ENCODE peak calls at places on chromosome 13, in five cellular contexts. O is hepatocyte, J is endothelial cell of umbilical vein, H is HepG2, K is neural progenitor cell. Y is an unnamed sample.

GRCh38 chr13:60431108-60431700 is 34.2 kb downstream of the TDRD3 start:
- DNase-seq in K (peak), J (peak), H (peak), O (peak), Y (peak)

GRCh38 chr13:42930136-42930535 is 61.9 kb downstream of the EPSTI1 start:
- DNase-seq in H (peak), J (no peak), O (no peak), K (no peak), Y (no peak)

GRCh38 chr13:87999141-87999765 is 328.1 kb downstream of the SLITRK5 start:
- DNase-seq in O (no peak), K (no peak), J (no peak), H (no peak), Y (no peak)

GRCh38 chr13:51928231-51928630 is 66.5 kb downstream of the CCDC70 start:
- DNase-seq in O (no peak), J (no peak), H (no peak), K (no peak), Y (no peak)

GRCh38 chr13:79477968-79478367 is 3.0 kb upstream of the NDFIP2 start:
- DNase-seq in O (no peak), K (peak), J (no peak), H (no peak), Y (no peak)

GRCh38 chr13:43141685-43142084 is 118.3 kb downstream of the DNAJC15 start:
- DNase-seq in K (no peak), J (no peak), H (no peak), O (no peak), Y (no peak)

GRCh38 chr13:114130708-114131580 is 1.5 kb downstream of the RASA3 start:
- DNase-seq in O (peak), J (peak), K (peak), H (no peak), Y (no peak)

GRCh38 chr13:113802761-113803160 is 43.7 kb downstream of the TMEM255B start:
- DNase-seq in J (no peak), H (no peak), O (no peak), K (no peak), Y (no peak)

GRCh38 chr13:102846261-102847015 is 606 bp downstream of the ERCC5 start:
- DNase-seq in O (peak), J (peak), H (peak), K (peak), Y (peak)

GRCh38 chr13:113204378-113204734 is 4.1 kb downstream of the PCID2 start:
- DNase-seq in H (no peak), O (no peak), J (no peak), K (no peak), Y (no peak)

GRCh38 chr13:79051472-79051871 is 354.6 kb downstream of the RBM26 start:
- DNase-seq in O (no peak), H (no peak), J (no peak), K (no peak), Y (no peak)

GRCh38 chr13:113933901-113934300 is 40.0 kb downstream of the C13orf46 start:
- DNase-seq in H (no peak), J (no peak), O (no peak), K (no peak), Y (no peak)

GRCh38 chr13:24022568-24022967 is 125.3 kb upstream of the C1QTNF9B start:
- DNase-seq in H (no peak), K (no peak), O (no peak), J (no peak), Y (no peak)

GRCh38 chr13:24038405-24038804 is 122.1 kb upstream of the SPATA13 start:
- DNase-seq in J (peak), K (no peak), H (no peak), O (no peak), Y (no peak)

DNA sequence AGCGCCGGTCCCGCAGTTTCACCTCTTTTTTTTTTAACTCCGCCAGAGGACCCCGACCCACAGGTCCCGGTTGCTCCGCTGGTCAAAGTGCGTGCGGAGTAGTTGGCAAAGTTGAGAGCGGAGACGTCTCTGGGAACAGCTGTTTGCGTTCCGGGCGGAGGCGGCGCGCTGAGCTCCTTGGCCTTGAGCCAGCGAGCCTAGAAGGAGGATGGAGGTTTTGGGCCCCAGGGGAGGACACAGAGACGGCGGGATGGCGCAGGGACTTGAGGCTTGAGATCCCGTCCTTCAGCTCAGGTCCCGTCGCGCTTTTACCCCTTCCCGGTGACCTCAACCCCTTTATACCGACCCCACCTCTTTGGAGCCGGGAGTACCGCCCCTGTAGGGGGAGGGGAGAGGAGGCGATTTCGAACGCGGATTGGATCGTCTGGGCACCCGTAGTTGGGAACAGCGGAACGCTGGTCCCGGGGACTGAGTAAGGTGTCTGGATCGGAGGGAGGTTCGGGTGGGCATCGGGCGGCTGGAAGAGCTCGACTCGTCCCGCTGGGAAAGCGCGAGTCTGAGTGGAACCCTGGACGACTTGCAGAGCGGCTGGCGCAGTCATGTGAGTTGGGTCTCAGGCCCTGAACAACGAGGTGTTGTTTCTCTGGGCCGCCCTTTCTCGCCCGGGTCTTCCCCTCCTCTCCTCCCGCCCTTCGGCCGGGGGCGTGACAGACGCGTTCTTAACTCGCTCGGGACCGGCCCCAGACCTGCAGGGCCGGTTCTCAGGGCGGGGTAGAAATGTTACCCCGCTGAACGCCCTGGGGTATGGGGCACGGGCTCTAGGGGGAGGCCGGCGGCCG is at the start of gene WBP4:
- DNase-seq in J (peak), K (peak), H (peak), O (peak), Y (peak)
- TF ChIP-seq CTCF in J (no peak), K (no peak), H (no peak), O (peak), Y (no peak)

GRCh38 chr13:50153401-50153800 is 138.2 kb downstream of the KCNRG start:
- DNase-seq in K (no peak), O (no peak), J (no peak), H (no peak), Y (peak)
- H2AFZ ChIP-seq in K (no peak), O (no peak), J (no peak), H (no peak), Y (peak)

GRCh38 chr13:91346848-91347211 is 657 bp upstream of the MIR17HG start:
- DNase-seq in O (peak), H (no peak), K (peak), J (peak), Y (peak)

GRCh38 chr13:91349992-91350911 is 2.8 kb downstream of the MIR17HG start:
- DNase-seq in K (no peak), J (no peak), H (no peak), O (no peak), Y (peak)

GRCh38 chr13:91347212-91347995 is at the start of gene MIR17HG:
- DNase-seq in H (peak), J (peak), O (peak), K (peak), Y (peak)

GRCh38 chr13:91348906-91349435 is 1.5 kb downstream of the MIR17HG start:
- DNase-seq in J (peak), O (peak), K (peak), H (peak), Y (peak)

DNA sequence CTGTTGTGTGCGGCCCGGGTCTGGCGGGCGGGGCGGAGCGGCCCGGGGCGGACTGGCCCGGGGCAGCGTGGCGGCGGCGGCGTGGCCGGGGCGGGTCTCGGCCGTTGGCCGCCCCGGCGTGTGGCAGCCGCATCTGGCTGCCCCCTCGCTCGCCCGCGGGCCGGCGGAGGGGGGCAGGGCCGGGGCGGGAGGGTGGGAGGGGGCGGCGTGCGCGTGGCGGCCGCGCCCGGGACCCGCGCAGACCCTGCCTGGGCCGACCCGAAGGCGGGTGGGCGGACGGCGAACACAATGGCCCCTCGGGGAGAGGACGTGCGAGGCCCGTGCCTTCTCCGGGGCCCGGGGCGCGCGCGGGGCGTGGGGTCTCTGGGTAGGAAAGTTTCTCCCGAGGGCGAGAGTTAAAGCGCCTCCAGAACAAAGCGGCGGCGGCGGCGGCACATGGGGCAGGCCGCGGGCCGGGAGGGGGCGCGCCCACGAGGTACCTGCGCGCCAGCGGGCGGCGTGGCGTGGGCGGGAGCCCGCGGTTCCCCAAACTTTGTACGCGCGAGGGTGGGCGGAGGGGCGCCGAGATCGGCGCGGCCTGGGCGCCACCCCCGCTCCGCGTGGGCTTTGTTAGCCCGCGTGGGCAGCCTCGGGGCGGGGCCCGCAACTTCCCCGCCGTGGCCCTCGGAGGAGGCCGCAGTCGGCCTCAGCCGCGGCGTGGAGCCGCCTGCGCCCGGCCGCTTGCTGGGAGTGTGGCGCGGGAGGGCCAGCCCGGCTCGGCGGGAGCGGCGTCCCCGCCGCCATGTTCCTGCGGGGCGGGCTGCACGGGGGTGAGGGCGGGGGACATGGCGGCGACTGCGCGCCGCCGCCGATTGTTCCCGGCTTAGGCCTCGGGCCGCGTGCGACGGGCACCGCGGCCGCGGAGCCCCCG is 764 bp downstream of the MIR17HG start:
- DNase-seq in O (peak), H (no peak), K (peak), J (peak), Y (peak)
- TF ChIP-seq CTCF in O (peak), H (no peak), K (peak), J (no peak), Y (no peak)

GRCh38 chr13:44667950-44668349 is 91.8 kb upstream of the TSC22D1 start:
- DNase-seq in O (no peak), H (no peak), K (peak), J (peak), Y (no peak)

GRCh38 chr13:44668707-44669106 is 92.6 kb upstream of the TSC22D1 start:
- DNase-seq in J (peak), K (no peak), O (no peak), H (no peak), Y (no peak)

GRCh38 chr13:44664308-44664707 is 88.2 kb upstream of the TSC22D1 start:
- DNase-seq in J (no peak), O (no peak), H (no peak), K (peak), Y (no peak)

DNA sequence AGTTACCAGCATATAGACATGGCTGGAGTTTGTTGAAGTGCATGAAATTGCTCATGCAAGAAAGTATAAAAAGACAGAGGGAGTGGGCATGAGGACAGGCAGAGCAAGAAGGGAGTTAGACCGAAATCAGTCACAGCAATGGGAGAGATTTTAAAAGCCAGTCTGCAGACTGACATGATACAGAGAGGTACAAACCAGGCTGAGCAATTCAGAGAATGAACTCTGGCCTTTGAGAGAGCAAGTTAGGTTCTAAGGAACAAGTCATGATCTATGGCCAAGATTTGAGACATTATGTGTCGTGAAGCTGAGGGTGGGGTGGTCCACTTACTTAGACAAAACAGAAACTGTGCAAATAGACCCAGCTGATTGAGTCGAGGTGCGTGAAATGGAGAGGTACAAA is 93.4 kb upstream of the TSC22D1 start:
- DNase-seq in H (no peak), K (no peak), O (no peak), J (no peak), Y (no peak)
- H2AFZ ChIP-seq in H (no peak), K (peak), O (no peak), J (no peak), Y (no peak)

GRCh38 chr13:98394820-98395510 is 181.9 kb downstream of the STK24 start:
- DNase-seq in K (no peak), O (no peak), H (no peak), J (no peak), Y (no peak)

GRCh38 chr13:98396071-98396710 is 180.7 kb downstream of the STK24 start:
- DNase-seq in O (no peak), J (no peak), H (no peak), K (no peak), Y (no peak)

GRCh38 chr13:98397861-98398260 is 179.0 kb downstream of the STK24 start:
- DNase-seq in J (no peak), K (no peak), O (no peak), H (no peak), Y (no peak)

GRCh38 chr13:98399756-98400155 is 177.2 kb downstream of the STK24 start:
- DNase-seq in J (no peak), K (no peak), O (no peak), H (no peak), Y (no peak)

GRCh38 chr13:98397221-98397620 is 179.7 kb downstream of the STK24 start:
- DNase-seq in O (no peak), H (no peak), J (peak), K (no peak), Y (no peak)
- TF ChIP-seq CTCF in O (peak), H (peak), J (no peak), K (peak), Y (no peak)

DNA sequence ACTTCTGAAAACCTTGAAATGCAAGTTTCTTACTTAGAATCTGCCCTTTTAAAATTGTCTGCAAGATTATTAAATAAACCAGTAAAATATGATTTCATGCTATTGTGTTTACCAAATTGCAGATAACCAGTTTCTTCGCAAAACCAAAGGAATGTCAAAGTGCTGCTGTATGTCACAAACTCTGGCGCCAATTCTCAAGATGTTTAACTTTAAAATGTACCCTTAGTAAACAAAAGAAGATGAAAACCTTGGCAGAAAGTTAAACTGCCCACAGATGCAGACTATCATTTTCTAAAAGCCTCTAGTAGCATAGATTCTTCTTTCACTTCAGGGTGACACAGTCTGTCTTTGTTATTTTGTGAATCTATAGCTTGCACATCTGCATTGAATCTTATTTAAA is 189.2 kb downstream of the SLITRK6 start:
- DNase-seq in J (no peak), K (no peak), H (no peak), O (no peak), Y (no peak)
- H2AFZ ChIP-seq in J (no peak), K (no peak), H (no peak), O (no peak), Y (no peak)

GRCh38 chr13:39284801-39285388 is 246.6 kb downstream of the NHLRC3 start:
- DNase-seq in J (no peak), O (no peak), H (no peak), K (peak), Y (no peak)
- TF ChIP-seq CTCF in J (no peak), O (no peak), H (no peak), K (peak), Y (peak)

GRCh38 chr13:20193924-20194631 is 1.3 kb upstream of the GJB2 start:
- DNase-seq in H (no peak), K (peak), J (no peak), O (no peak), Y (no peak)
- H2AFZ ChIP-seq in H (no peak), K (no peak), J (no peak), O (no peak), Y (no peak)

DNA sequence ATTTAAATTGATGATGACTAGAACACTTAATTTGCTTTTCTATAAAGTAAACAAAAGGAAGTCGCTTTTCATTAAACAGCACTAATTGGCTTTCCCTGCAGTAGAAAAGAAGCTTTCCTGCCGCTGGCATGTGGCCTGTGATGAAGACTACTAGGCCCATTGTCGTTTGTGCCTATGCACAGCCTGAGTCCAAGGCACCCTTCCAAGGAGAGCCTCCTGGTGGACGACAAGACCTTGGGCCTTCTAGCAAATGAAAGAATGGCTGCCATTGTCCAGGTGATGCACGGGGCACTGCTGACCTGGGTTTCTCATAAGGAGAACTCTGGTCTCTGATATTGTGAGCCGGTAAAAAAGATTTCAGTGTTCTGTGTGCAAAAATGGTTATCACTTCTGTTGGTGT is 233.0 kb downstream of the COL4A1 start:
- DNase-seq in K (peak), H (no peak), O (no peak), J (no peak), Y (no peak)
- TF ChIP-seq CTCF in K (peak), H (no peak), O (no peak), J (no peak), Y (no peak)